ENCODE peak calls at places on chromosome 5, in nine cellular contexts. One of them, this sample, is unnamed.
A peak's percentile ranks its signal among the peaks of the same experiment; 100 is the strongest.

GRCh38 chr5:61915646-61916045 is 390.4 kb upstream of the KIF2A start:
- DNase-seq in ecto neural progenitor cell: no peak
- DNase-seq in endothelial cell: no peak
- DNase-seq in aorta: no peak
- DNase-seq in midbrain: no peak
- DNase-seq in activated naive CD4-positive, alpha-beta T cell treated with anti-CD3 and anti-CD28 coated beads, Interleukin-2, amount 50 U/mL, for 16 hours: no peak
- DNase-seq in mesenteric fat pad: no peak
- DNase-seq in NCI-H1092 treated with DMSO at 0.1 percent for 48 hours: no peak
- DNase-seq in activated gamma-delta T cell treated with Interleukin-2 at 50 U/mL for 16 hours: no peak
- DNase-seq in this sample: no peak

GRCh38 chr5:83899351-83899970 is 178.8 kb upstream of the HAPLN1 start:
- DNase-seq in ecto neural progenitor cell: no peak
- DNase-seq in endothelial cell: no peak
- DNase-seq in aorta: no peak
- DNase-seq in midbrain: no peak
- DNase-seq in activated naive CD4-positive, alpha-beta T cell treated with anti-CD3 and anti-CD28 coated beads, Interleukin-2, amount 50 U/mL, for 16 hours: no peak
- DNase-seq in mesenteric fat pad: no peak
- DNase-seq in NCI-H1092 treated with DMSO at 0.1 percent for 48 hours: no peak
- DNase-seq in activated gamma-delta T cell treated with Interleukin-2 at 50 U/mL for 16 hours: no peak
- DNase-seq in this sample: no peak

GRCh38 chr5:149227168-149227826 is 44.4 kb upstream of the AFAP1L1 start:
- DNase-seq in ecto neural progenitor cell: no peak
- DNase-seq in endothelial cell: no peak
- DNase-seq in aorta: no peak
- DNase-seq in midbrain: no peak
- DNase-seq in activated naive CD4-positive, alpha-beta T cell treated with anti-CD3 and anti-CD28 coated beads, Interleukin-2, amount 50 U/mL, for 16 hours: no peak
- DNase-seq in mesenteric fat pad: no peak
- DNase-seq in NCI-H1092 treated with DMSO at 0.1 percent for 48 hours: no peak
- DNase-seq in activated gamma-delta T cell treated with Interleukin-2 at 50 U/mL for 16 hours: no peak
- DNase-seq in this sample: no peak

GRCh38 chr5:14212838-14213237 is 69.7 kb downstream of the TRIO start:
- DNase-seq in ecto neural progenitor cell: no peak
- DNase-seq in endothelial cell: no peak
- DNase-seq in aorta: no peak
- DNase-seq in midbrain: no peak
- DNase-seq in activated naive CD4-positive, alpha-beta T cell treated with anti-CD3 and anti-CD28 coated beads, Interleukin-2, amount 50 U/mL, for 16 hours: no peak
- DNase-seq in mesenteric fat pad: no peak
- DNase-seq in NCI-H1092 treated with DMSO at 0.1 percent for 48 hours: no peak
- DNase-seq in activated gamma-delta T cell treated with Interleukin-2 at 50 U/mL for 16 hours: no peak
- DNase-seq in this sample: no peak

GRCh38 chr5:59206132-59206581 is 623.3 kb downstream of the RAB3C start:
- DNase-seq in ecto neural progenitor cell: no peak
- DNase-seq in endothelial cell: no peak
- DNase-seq in aorta: no peak
- DNase-seq in midbrain: no peak
- DNase-seq in activated naive CD4-positive, alpha-beta T cell treated with anti-CD3 and anti-CD28 coated beads, Interleukin-2, amount 50 U/mL, for 16 hours: no peak
- DNase-seq in mesenteric fat pad: no peak
- DNase-seq in NCI-H1092 treated with DMSO at 0.1 percent for 48 hours: no peak
- DNase-seq in activated gamma-delta T cell treated with Interleukin-2 at 50 U/mL for 16 hours: no peak
- DNase-seq in this sample: no peak

GRCh38 chr5:33737697-33738096 is 154.1 kb downstream of the ADAMTS12 start:
- DNase-seq in ecto neural progenitor cell: no peak
- DNase-seq in endothelial cell: no peak
- DNase-seq in aorta: no peak
- DNase-seq in midbrain: no peak
- DNase-seq in activated naive CD4-positive, alpha-beta T cell treated with anti-CD3 and anti-CD28 coated beads, Interleukin-2, amount 50 U/mL, for 16 hours: no peak
- DNase-seq in mesenteric fat pad: no peak
- DNase-seq in NCI-H1092 treated with DMSO at 0.1 percent for 48 hours: no peak
- DNase-seq in activated gamma-delta T cell treated with Interleukin-2 at 50 U/mL for 16 hours: no peak
- DNase-seq in this sample: no peak

GRCh38 chr5:35316611-35317307 is 86.5 kb upstream of the PRLR start:
- DNase-seq in ecto neural progenitor cell: no peak
- DNase-seq in endothelial cell: no peak
- DNase-seq in aorta: no peak
- DNase-seq in midbrain: no peak
- DNase-seq in activated naive CD4-positive, alpha-beta T cell treated with anti-CD3 and anti-CD28 coated beads, Interleukin-2, amount 50 U/mL, for 16 hours: no peak
- DNase-seq in mesenteric fat pad: no peak
- DNase-seq in NCI-H1092 treated with DMSO at 0.1 percent for 48 hours: no peak
- DNase-seq in activated gamma-delta T cell treated with Interleukin-2 at 50 U/mL for 16 hours: no peak
- DNase-seq in this sample: no peak

GRCh38 chr5:127416896-127417295 is 100.5 kb upstream of the PRRC1 start:
- DNase-seq in ecto neural progenitor cell: no peak
- DNase-seq in endothelial cell: no peak
- DNase-seq in aorta: no peak
- DNase-seq in midbrain: no peak
- DNase-seq in activated naive CD4-positive, alpha-beta T cell treated with anti-CD3 and anti-CD28 coated beads, Interleukin-2, amount 50 U/mL, for 16 hours: no peak
- DNase-seq in mesenteric fat pad: no peak
- DNase-seq in NCI-H1092 treated with DMSO at 0.1 percent for 48 hours: no peak
- DNase-seq in activated gamma-delta T cell treated with Interleukin-2 at 50 U/mL for 16 hours: no peak
- DNase-seq in this sample: no peak

GRCh38 chr5:89343666-89344065 is 460.7 kb upstream of the MEF2C start:
- DNase-seq in ecto neural progenitor cell: no peak
- DNase-seq in endothelial cell: no peak
- DNase-seq in aorta: no peak
- DNase-seq in midbrain: no peak
- DNase-seq in activated naive CD4-positive, alpha-beta T cell treated with anti-CD3 and anti-CD28 coated beads, Interleukin-2, amount 50 U/mL, for 16 hours: no peak
- DNase-seq in mesenteric fat pad: no peak
- DNase-seq in NCI-H1092 treated with DMSO at 0.1 percent for 48 hours: peak; percentile 7
- DNase-seq in activated gamma-delta T cell treated with Interleukin-2 at 50 U/mL for 16 hours: no peak
- DNase-seq in this sample: no peak

GRCh38 chr5:34035732-34036131 is 7.3 kb downstream of the C1QTNF3 start:
- DNase-seq in ecto neural progenitor cell: no peak
- DNase-seq in endothelial cell: no peak
- DNase-seq in aorta: no peak
- DNase-seq in midbrain: no peak
- DNase-seq in activated naive CD4-positive, alpha-beta T cell treated with anti-CD3 and anti-CD28 coated beads, Interleukin-2, amount 50 U/mL, for 16 hours: no peak
- DNase-seq in mesenteric fat pad: no peak
- DNase-seq in NCI-H1092 treated with DMSO at 0.1 percent for 48 hours: no peak
- DNase-seq in activated gamma-delta T cell treated with Interleukin-2 at 50 U/mL for 16 hours: no peak
- DNase-seq in this sample: no peak

GRCh38 chr5:55668356-55668755 is 43.8 kb downstream of the SLC38A9 start:
- DNase-seq in ecto neural progenitor cell: no peak
- DNase-seq in endothelial cell: no peak
- DNase-seq in aorta: no peak
- DNase-seq in midbrain: no peak
- DNase-seq in activated naive CD4-positive, alpha-beta T cell treated with anti-CD3 and anti-CD28 coated beads, Interleukin-2, amount 50 U/mL, for 16 hours: no peak
- DNase-seq in mesenteric fat pad: no peak
- DNase-seq in NCI-H1092 treated with DMSO at 0.1 percent for 48 hours: no peak
- DNase-seq in activated gamma-delta T cell treated with Interleukin-2 at 50 U/mL for 16 hours: no peak
- DNase-seq in this sample: no peak

GRCh38 chr5:171589461-171589860 is 170.0 kb downstream of the FGF18 start:
- DNase-seq in ecto neural progenitor cell: no peak
- DNase-seq in endothelial cell: no peak
- DNase-seq in aorta: no peak
- DNase-seq in midbrain: no peak
- DNase-seq in activated naive CD4-positive, alpha-beta T cell treated with anti-CD3 and anti-CD28 coated beads, Interleukin-2, amount 50 U/mL, for 16 hours: no peak
- DNase-seq in mesenteric fat pad: no peak
- DNase-seq in NCI-H1092 treated with DMSO at 0.1 percent for 48 hours: no peak
- DNase-seq in activated gamma-delta T cell treated with Interleukin-2 at 50 U/mL for 16 hours: no peak
- DNase-seq in this sample: no peak

GRCh38 chr5:172906436-172906835 is 52.8 kb upstream of the RPL26L1 start:
- DNase-seq in ecto neural progenitor cell: no peak
- DNase-seq in endothelial cell: no peak
- DNase-seq in aorta: no peak
- DNase-seq in midbrain: no peak
- DNase-seq in activated naive CD4-positive, alpha-beta T cell treated with anti-CD3 and anti-CD28 coated beads, Interleukin-2, amount 50 U/mL, for 16 hours: no peak
- DNase-seq in mesenteric fat pad: no peak
- DNase-seq in NCI-H1092 treated with DMSO at 0.1 percent for 48 hours: no peak
- DNase-seq in activated gamma-delta T cell treated with Interleukin-2 at 50 U/mL for 16 hours: no peak
- DNase-seq in this sample: no peak

GRCh38 chr5:61283480-61283879 is 48.6 kb upstream of the ZSWIM6 start:
- DNase-seq in ecto neural progenitor cell: no peak
- DNase-seq in endothelial cell: no peak
- DNase-seq in aorta: no peak
- DNase-seq in midbrain: no peak
- DNase-seq in activated naive CD4-positive, alpha-beta T cell treated with anti-CD3 and anti-CD28 coated beads, Interleukin-2, amount 50 U/mL, for 16 hours: no peak
- DNase-seq in mesenteric fat pad: no peak
- DNase-seq in NCI-H1092 treated with DMSO at 0.1 percent for 48 hours: no peak
- DNase-seq in activated gamma-delta T cell treated with Interleukin-2 at 50 U/mL for 16 hours: no peak
- DNase-seq in this sample: no peak

GRCh38 chr5:32143991-32144636 is 30.0 kb downstream of the GOLPH3 start:
- DNase-seq in ecto neural progenitor cell: no peak
- DNase-seq in endothelial cell: no peak
- DNase-seq in aorta: no peak
- DNase-seq in midbrain: no peak
- DNase-seq in activated naive CD4-positive, alpha-beta T cell treated with anti-CD3 and anti-CD28 coated beads, Interleukin-2, amount 50 U/mL, for 16 hours: no peak
- DNase-seq in mesenteric fat pad: no peak
- DNase-seq in NCI-H1092 treated with DMSO at 0.1 percent for 48 hours: no peak
- DNase-seq in activated gamma-delta T cell treated with Interleukin-2 at 50 U/mL for 16 hours: no peak
- DNase-seq in this sample: no peak

GRCh38 chr5:33850100-33850594 is 41.6 kb downstream of the ADAMTS12 start:
- DNase-seq in ecto neural progenitor cell: no peak
- DNase-seq in endothelial cell: no peak
- DNase-seq in aorta: no peak
- DNase-seq in midbrain: no peak
- DNase-seq in activated naive CD4-positive, alpha-beta T cell treated with anti-CD3 and anti-CD28 coated beads, Interleukin-2, amount 50 U/mL, for 16 hours: no peak
- DNase-seq in mesenteric fat pad: no peak
- DNase-seq in NCI-H1092 treated with DMSO at 0.1 percent for 48 hours: no peak
- DNase-seq in activated gamma-delta T cell treated with Interleukin-2 at 50 U/mL for 16 hours: peak; percentile 39
- DNase-seq in this sample: no peak